ENCODE peak calls at places on chromosomes 13 and 19, in five cellular contexts. One of them, this sample, is unnamed.

GRCh38 chr13:42041017-42041683 is 7.3 kb upstream of the DGKH start:
- DNase-seq in activated CD8-positive, alpha-beta T cell treated with anti-CD3 and anti-CD28 coated beads for 36 hours: peak; percentile 54
- DNase-seq in stimulated activated CD4-positive, alpha-beta T cell treated with anti-CD3 and anti-CD28 coated beads, Interleukin-15, amount 100 ng/mL, for 1 hour: no peak
- DNase-seq in stomach: peak; percentile 60
- DNase-seq in astrocyte of the hippocampus: peak; percentile 77
- DNase-seq in this sample: peak; percentile 51

GRCh38 chr13:99386911-99387788 is 80.0 kb upstream of the GPR183 start:
- DNase-seq in activated CD8-positive, alpha-beta T cell treated with anti-CD3 and anti-CD28 coated beads for 36 hours: peak; percentile 92
- DNase-seq in stimulated activated CD4-positive, alpha-beta T cell treated with anti-CD3 and anti-CD28 coated beads, Interleukin-15, amount 100 ng/mL, for 1 hour: peak; percentile 76
- DNase-seq in stomach: peak; percentile 46
- DNase-seq in astrocyte of the hippocampus: no peak
- DNase-seq in this sample: peak; percentile 16

GRCh38 chr19:48121066-48121465 is 10.4 kb upstream of the PLA2G4C start:
- DNase-seq in activated CD8-positive, alpha-beta T cell treated with anti-CD3 and anti-CD28 coated beads for 36 hours: no peak
- DNase-seq in stimulated activated CD4-positive, alpha-beta T cell treated with anti-CD3 and anti-CD28 coated beads, Interleukin-15, amount 100 ng/mL, for 1 hour: no peak
- DNase-seq in stomach: no peak
- DNase-seq in astrocyte of the hippocampus: no peak
- DNase-seq in this sample: no peak

GRCh38 chr19:53945441-53945840 is 17.3 kb upstream of the CACNG8 start:
- DNase-seq in activated CD8-positive, alpha-beta T cell treated with anti-CD3 and anti-CD28 coated beads for 36 hours: no peak
- DNase-seq in stimulated activated CD4-positive, alpha-beta T cell treated with anti-CD3 and anti-CD28 coated beads, Interleukin-15, amount 100 ng/mL, for 1 hour: no peak
- DNase-seq in stomach: no peak
- DNase-seq in astrocyte of the hippocampus: no peak
- DNase-seq in this sample: peak; percentile 35

GRCh38 chr13:83765796-83766195 is 116.5 kb downstream of the SLITRK1 start:
- DNase-seq in activated CD8-positive, alpha-beta T cell treated with anti-CD3 and anti-CD28 coated beads for 36 hours: no peak
- DNase-seq in stimulated activated CD4-positive, alpha-beta T cell treated with anti-CD3 and anti-CD28 coated beads, Interleukin-15, amount 100 ng/mL, for 1 hour: no peak
- DNase-seq in stomach: no peak
- DNase-seq in astrocyte of the hippocampus: no peak
- DNase-seq in this sample: no peak

GRCh38 chr13:23268441-23268840 is 87.7 kb downstream of the SGCG start:
- DNase-seq in activated CD8-positive, alpha-beta T cell treated with anti-CD3 and anti-CD28 coated beads for 36 hours: peak; percentile 61
- DNase-seq in stimulated activated CD4-positive, alpha-beta T cell treated with anti-CD3 and anti-CD28 coated beads, Interleukin-15, amount 100 ng/mL, for 1 hour: no peak
- DNase-seq in stomach: no peak
- DNase-seq in astrocyte of the hippocampus: no peak
- DNase-seq in this sample: no peak

GRCh38 chr13:109454167-109454917 is 332.0 kb downstream of the IRS2 start:
- DNase-seq in activated CD8-positive, alpha-beta T cell treated with anti-CD3 and anti-CD28 coated beads for 36 hours: no peak
- DNase-seq in stimulated activated CD4-positive, alpha-beta T cell treated with anti-CD3 and anti-CD28 coated beads, Interleukin-15, amount 100 ng/mL, for 1 hour: no peak
- DNase-seq in stomach: no peak
- DNase-seq in astrocyte of the hippocampus: peak; percentile 2
- DNase-seq in this sample: no peak

GRCh38 chr19:18473003-18473705 is 35.2 kb upstream of the ISYNA1 start:
- DNase-seq in activated CD8-positive, alpha-beta T cell treated with anti-CD3 and anti-CD28 coated beads for 36 hours: no peak
- DNase-seq in stimulated activated CD4-positive, alpha-beta T cell treated with anti-CD3 and anti-CD28 coated beads, Interleukin-15, amount 100 ng/mL, for 1 hour: no peak
- DNase-seq in stomach: no peak
- DNase-seq in astrocyte of the hippocampus: no peak
- DNase-seq in this sample: no peak

GRCh38 chr19:29560313-29561075 is 34.7 kb downstream of the VSTM2B start:
- DNase-seq in activated CD8-positive, alpha-beta T cell treated with anti-CD3 and anti-CD28 coated beads for 36 hours: no peak
- DNase-seq in stimulated activated CD4-positive, alpha-beta T cell treated with anti-CD3 and anti-CD28 coated beads, Interleukin-15, amount 100 ng/mL, for 1 hour: no peak
- DNase-seq in stomach: no peak
- DNase-seq in astrocyte of the hippocampus: no peak
- DNase-seq in this sample: no peak

This sample was measured in Calu3.